ENCODE peak calls at places on chromosome 10, in six cellular contexts. U is BE2C, G is neuronal stem cell, B is neural progenitor cell, E is ovary, W is spleen. Y is an unnamed sample.
A peak's percentile ranks its signal among the peaks of the same experiment; 100 is the strongest.

GRCh38 chr10:52818019-52818418 is 45.4 kb upstream of the MBL2 start:
- DNase-seq in U (no peak), G (peak; percentile 46), B (peak; percentile 62), E (no peak), W (no peak), Y (no peak)

GRCh38 chr10:47370015-47370767 is 13.9 kb downstream of the ZNF488 start:
- DNase-seq in U (no peak), G (no peak), B (no peak), E (no peak), W (peak; percentile 34), Y (no peak)

GRCh38 chr10:122461729-122462532 is 578 bp downstream of the HTRA1 start:
- DNase-seq in U (no peak), G (no peak), B (peak; percentile 66), E (peak; percentile 47), W (no peak), Y (no peak)

GRCh38 chr10:11450427-11450826 is 161.0 kb downstream of the USP6NL start:
- DNase-seq in U (no peak), G (no peak), B (no peak), E (no peak), W (no peak), Y (no peak)

GRCh38 chr10:94212876-94213595 is 149.7 kb downstream of the NOC3L start:
- DNase-seq in U (no peak), G (no peak), B (no peak), E (no peak), W (no peak), Y (no peak)

GRCh38 chr10:132788180-132788830 is 2.4 kb upstream of the NKX6-2 start:
- DNase-seq in U (no peak), G (no peak), B (peak; percentile 73), E (no peak), W (no peak), Y (no peak)

GRCh38 chr10:113520606-113521481 is 32.0 kb upstream of the HABP2 start:
- DNase-seq in U (peak; percentile 73), G (peak; percentile 62), B (peak; percentile 77), E (peak; percentile 72), W (no peak), Y (peak; percentile 68)

GRCh38 chr10:78260675-78261074 is 227.0 kb downstream of the RPS24 start:
- DNase-seq in U (no peak), G (no peak), B (no peak), E (no peak), W (no peak), Y (no peak)

GRCh38 chr10:97234403-97234802 is 48.6 kb upstream of the SLIT1 start:
- DNase-seq in U (no peak), G (peak; percentile 27), B (peak; percentile 39), E (no peak), W (no peak), Y (no peak)

GRCh38 chr10:57952741-57953140 is 315.0 kb downstream of the IPMK start:
- DNase-seq in U (no peak), G (no peak), B (no peak), E (no peak), W (no peak), Y (no peak)

GRCh38 chr10:91708174-91708861 is 75.4 kb upstream of the PPP1R3C start:
- DNase-seq in U (no peak), G (no peak), B (no peak), E (no peak), W (no peak), Y (no peak)

GRCh38 chr10:79593377-79593776 is 17.4 kb upstream of the SFTPA1 start:
- DNase-seq in U (no peak), G (no peak), B (no peak), E (no peak), W (no peak), Y (no peak)

GRCh38 chr10:112774210-112774609 is 175.8 kb upstream of the TCF7L2 start:
- DNase-seq in U (no peak), G (no peak), B (no peak), E (no peak), W (no peak), Y (no peak)

GRCh38 chr10:77478248-77478963 is 159.2 kb downstream of the KCNMA1 start:
- DNase-seq in U (no peak), G (no peak), B (no peak), E (no peak), W (no peak), Y (no peak)

GRCh38 chr10:12387561-12388210 is 38.3 kb downstream of the CAMK1D start:
- DNase-seq in U (no peak), G (no peak), B (no peak), E (no peak), W (no peak), Y (no peak)

GRCh38 chr10:124875596-124875995 is 66.3 kb upstream of the ZRANB1 start:
- DNase-seq in U (no peak), G (no peak), B (no peak), E (no peak), W (no peak), Y (no peak)

GRCh38 chr10:3748484-3748883 is 36.5 kb downstream of the KLF6 start:
- DNase-seq in U (no peak), G (no peak), B (no peak), E (no peak), W (no peak), Y (no peak)

GRCh38 chr10:50637003-50637579 is 13.3 kb upstream of the SGMS1 start:
- DNase-seq in U (no peak), G (no peak), B (no peak), E (no peak), W (no peak), Y (no peak)

GRCh38 chr10:77587424-77587806 is 50.2 kb downstream of the KCNMA1 start:
- DNase-seq in U (no peak), G (no peak), B (peak; percentile 15), E (no peak), W (peak; percentile 3), Y (no peak)

GRCh38 chr10:89269822-89270483 is 18.4 kb upstream of the LIPA start:
- DNase-seq in U (no peak), G (no peak), B (no peak), E (no peak), W (no peak), Y (no peak)

GRCh38 chr10:12663863-12664262 is 314.5 kb downstream of the CAMK1D start:
- DNase-seq in U (no peak), G (no peak), B (no peak), E (no peak), W (no peak), Y (no peak)

GRCh38 chr10:125158528-125159485 is 1.6 kb downstream of the CTBP2 start:
- DNase-seq in U (peak; percentile 30), G (no peak), B (peak; percentile 55), E (peak; percentile 68), W (peak; percentile 91), Y (peak; percentile 72)

GRCh38 chr10:33125522-33125921 is 167.5 kb upstream of the ITGB1 start:
- DNase-seq in U (no peak), G (no peak), B (no peak), E (no peak), W (no peak), Y (no peak)

GRCh38 chr10:33120275-33120674 is 162.2 kb upstream of the ITGB1 start:
- DNase-seq in U (no peak), G (no peak), B (no peak), E (no peak), W (no peak), Y (no peak)

GRCh38 chr10:33120700-33121099 is 162.7 kb upstream of the ITGB1 start:
- DNase-seq in U (no peak), G (no peak), B (no peak), E (no peak), W (no peak), Y (no peak)

GRCh38 chr10:33123680-33124079 is 165.7 kb upstream of the ITGB1 start:
- DNase-seq in U (no peak), G (no peak), B (no peak), E (no peak), W (no peak), Y (no peak)

GRCh38 chr10:33122014-33122788 is 164.2 kb upstream of the ITGB1 start:
- DNase-seq in U (no peak), G (no peak), B (no peak), E (peak; percentile 27), W (no peak), Y (no peak)
- H3K4me3 ChIP-seq in U (no peak overlapping the region), G (no peak overlapping the region), B (no peak overlapping the region), E (no peak overlapping the region), W (no peak overlapping the region), Y (no peak overlapping the region)

GRCh38 chr10:103276941-103277712 is at the start of gene INA:
- DNase-seq in U (peak; percentile 87), G (peak; percentile 75), B (peak; percentile 94), E (no peak), W (no peak), Y (no peak)
- H3K4me3 ChIP-seq in U (peak within 1 kb of the TSS; percentile 74), G (peak within 1 kb of the TSS; percentile 79), B (peak within 1 kb of the TSS; percentile 54), E (no peak within 1 kb of the TSS), W (no peak within 1 kb of the TSS), Y (peak within 1 kb of the TSS; percentile 22)

DNA sequence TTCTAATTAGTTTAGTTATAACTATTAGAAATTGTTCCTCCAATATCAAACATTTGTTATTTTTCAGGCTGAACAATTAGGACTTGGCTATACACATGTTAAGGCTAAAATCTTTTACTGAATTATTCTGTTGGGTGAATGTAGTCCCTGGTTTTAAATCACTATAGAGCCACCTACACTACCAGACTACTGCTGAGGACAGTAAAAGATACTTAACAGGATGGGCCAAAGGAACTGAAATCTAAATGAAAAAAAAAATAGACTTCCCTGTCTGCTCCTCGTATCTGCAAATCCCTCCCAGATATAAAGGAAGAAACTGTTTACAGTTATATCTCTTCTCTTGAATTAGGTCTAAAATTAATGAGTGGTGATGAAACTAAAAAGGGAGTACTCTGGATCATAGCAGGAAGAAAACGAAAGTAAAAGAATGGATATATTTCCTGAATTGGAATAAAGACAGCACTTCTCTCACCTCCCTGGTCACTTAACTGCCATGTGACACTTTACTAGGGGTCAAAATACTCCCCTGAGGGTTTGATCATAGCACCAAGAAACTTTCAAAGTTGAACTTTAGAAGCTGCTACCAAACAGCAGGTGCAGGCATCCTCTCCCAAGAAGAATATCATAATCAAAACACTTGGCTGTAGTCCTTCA is 12.7 kb downstream of the FBXW4 start:
- DNase-seq in U (no peak), G (no peak), B (no peak), E (no peak), W (no peak), Y (no peak)
- H3K4me3 ChIP-seq in U (no peak overlapping the region), G (no peak overlapping the region), B (no peak overlapping the region), E (no peak overlapping the region), W (no peak overlapping the region), Y (no peak overlapping the region)

GRCh38 chr10:101785801-101786200 is 2.6 kb upstream of the NPM3 start:
- DNase-seq in U (no peak), G (no peak), B (no peak), E (no peak), W (no peak), Y (no peak)

GRCh38 chr10:101784558-101784957 is 1.3 kb upstream of the NPM3 start:
- DNase-seq in U (no peak), G (no peak), B (no peak), E (no peak), W (no peak), Y (no peak)

GRCh38 chr10:101781984-101782810 is 1.0 kb downstream of the NPM3 start:
- DNase-seq in U (no peak), G (no peak), B (no peak), E (no peak), W (peak; percentile 62), Y (no peak)

GRCh38 chr10:101782811-101783735 is at the start of gene NPM3:
- DNase-seq in U (peak; percentile 89), G (peak; percentile 83), B (peak; percentile 96), E (peak; percentile 76), W (peak; percentile 94), Y (peak; percentile 78)

DNA sequence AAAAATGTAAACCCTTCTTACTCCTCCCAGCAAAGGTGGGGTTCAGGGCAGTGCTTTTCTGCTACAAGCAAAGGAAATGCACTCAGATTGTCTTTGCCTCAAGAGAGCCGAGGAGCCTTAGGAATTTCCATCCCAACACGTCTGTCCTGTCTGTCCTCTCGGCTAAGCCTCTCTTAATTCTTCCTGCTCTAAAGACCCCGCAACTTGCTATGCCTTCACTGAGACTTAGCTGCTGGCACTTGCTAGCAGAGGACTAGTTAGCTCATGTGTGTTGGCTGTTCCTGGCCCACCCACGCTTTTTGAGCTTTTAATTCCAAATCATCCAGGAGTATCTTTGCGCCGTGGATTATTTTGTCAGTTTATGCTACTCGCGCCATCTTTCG is 481 bp upstream of the NPM3 start:
- DNase-seq in U (no peak), G (no peak), B (peak; percentile 74), E (no peak), W (no peak), Y (no peak)
- H3K4me3 ChIP-seq in U (peak overlapping the region; percentile 84), G (peak overlapping the region; percentile 91), B (peak overlapping the region; percentile 75), E (no peak overlapping the region), W (peak overlapping the region; percentile 30), Y (peak overlapping the region; percentile 77)

Y was measured in heart right ventricle.